ENCODE peak calls at places on chromosomes 5 and 9, in six cellular contexts. One of them, this sample, is unnamed.

GRCh38 chr9:6692891-6693361 is 47.4 kb upstream of the GLDC start:
- DNase-seq in omental fat pad: no peak
- DNase-seq in WERI-Rb-1: no peak
- DNase-seq in SK-N-SH: no peak
- DNase-seq in brain microvascular endothelial cell: no peak
- DNase-seq in fibroblast of villous mesenchyme: no peak
- DNase-seq in this sample: no peak

GRCh38 chr5:50501510-50502209 is 60.6 kb upstream of the EMB start:
- DNase-seq in omental fat pad: no peak
- DNase-seq in WERI-Rb-1: no peak
- DNase-seq in SK-N-SH: no peak
- DNase-seq in brain microvascular endothelial cell: no peak
- DNase-seq in fibroblast of villous mesenchyme: no peak
- DNase-seq in this sample: no peak

GRCh38 chr9:129737479-129738269 is 15.2 kb downstream of the PTGES start:
- DNase-seq in omental fat pad: peak
- DNase-seq in WERI-Rb-1: peak
- DNase-seq in SK-N-SH: peak
- DNase-seq in brain microvascular endothelial cell: peak
- DNase-seq in fibroblast of villous mesenchyme: peak
- DNase-seq in this sample: peak

GRCh38 chr9:34522971-34523797 is at the start of gene ENHO:
- DNase-seq in omental fat pad: peak
- DNase-seq in WERI-Rb-1: peak
- DNase-seq in SK-N-SH: peak
- DNase-seq in brain microvascular endothelial cell: peak
- DNase-seq in fibroblast of villous mesenchyme: peak
- DNase-seq in this sample: peak

GRCh38 chr5:117652001-117652639 is 1077.5 kb upstream of the SEMA6A start:
- DNase-seq in omental fat pad: no peak
- DNase-seq in WERI-Rb-1: no peak
- DNase-seq in SK-N-SH: peak
- DNase-seq in brain microvascular endothelial cell: no peak
- DNase-seq in fibroblast of villous mesenchyme: no peak
- DNase-seq in this sample: no peak

GRCh38 chr5:153222956-153223355 is 267.5 kb upstream of the GRIA1 start:
- DNase-seq in omental fat pad: no peak
- DNase-seq in WERI-Rb-1: no peak
- DNase-seq in SK-N-SH: no peak
- DNase-seq in brain microvascular endothelial cell: peak
- DNase-seq in fibroblast of villous mesenchyme: peak
- DNase-seq in this sample: no peak

GRCh38 chr5:32783658-32784057 is 72.5 kb downstream of the NPR3 start:
- DNase-seq in omental fat pad: no peak
- DNase-seq in WERI-Rb-1: no peak
- DNase-seq in SK-N-SH: no peak
- DNase-seq in brain microvascular endothelial cell: no peak
- DNase-seq in fibroblast of villous mesenchyme: no peak
- DNase-seq in this sample: no peak

GRCh38 chr5:7629559-7629958 is 221.4 kb downstream of the CFAP90 start:
- DNase-seq in omental fat pad: no peak
- DNase-seq in WERI-Rb-1: peak
- DNase-seq in SK-N-SH: no peak
- DNase-seq in brain microvascular endothelial cell: no peak
- DNase-seq in fibroblast of villous mesenchyme: no peak
- DNase-seq in this sample: no peak

GRCh38 chr5:60841361-60841760 is 2.7 kb downstream of the ELOVL7 start:
- DNase-seq in omental fat pad: no peak
- DNase-seq in WERI-Rb-1: no peak
- DNase-seq in SK-N-SH: no peak
- DNase-seq in brain microvascular endothelial cell: no peak
- DNase-seq in fibroblast of villous mesenchyme: no peak
- DNase-seq in this sample: no peak

GRCh38 chr5:60846298-60846697 is 2.2 kb upstream of the ELOVL7 start:
- DNase-seq in omental fat pad: no peak
- DNase-seq in WERI-Rb-1: no peak
- DNase-seq in SK-N-SH: no peak
- DNase-seq in brain microvascular endothelial cell: no peak
- DNase-seq in fibroblast of villous mesenchyme: no peak
- DNase-seq in this sample: no peak

GRCh38 chr5:60842859-60843692 is 993 bp downstream of the ELOVL7 start:
- DNase-seq in omental fat pad: no peak
- DNase-seq in WERI-Rb-1: no peak
- DNase-seq in SK-N-SH: peak
- DNase-seq in brain microvascular endothelial cell: no peak
- DNase-seq in fibroblast of villous mesenchyme: peak
- DNase-seq in this sample: peak

GRCh38 chr5:60844429-60844890 is 391 bp upstream of the ELOVL7 start:
- DNase-seq in omental fat pad: no peak
- DNase-seq in WERI-Rb-1: no peak
- DNase-seq in SK-N-SH: no peak
- DNase-seq in brain microvascular endothelial cell: peak
- DNase-seq in fibroblast of villous mesenchyme: peak
- DNase-seq in this sample: no peak

DNA sequence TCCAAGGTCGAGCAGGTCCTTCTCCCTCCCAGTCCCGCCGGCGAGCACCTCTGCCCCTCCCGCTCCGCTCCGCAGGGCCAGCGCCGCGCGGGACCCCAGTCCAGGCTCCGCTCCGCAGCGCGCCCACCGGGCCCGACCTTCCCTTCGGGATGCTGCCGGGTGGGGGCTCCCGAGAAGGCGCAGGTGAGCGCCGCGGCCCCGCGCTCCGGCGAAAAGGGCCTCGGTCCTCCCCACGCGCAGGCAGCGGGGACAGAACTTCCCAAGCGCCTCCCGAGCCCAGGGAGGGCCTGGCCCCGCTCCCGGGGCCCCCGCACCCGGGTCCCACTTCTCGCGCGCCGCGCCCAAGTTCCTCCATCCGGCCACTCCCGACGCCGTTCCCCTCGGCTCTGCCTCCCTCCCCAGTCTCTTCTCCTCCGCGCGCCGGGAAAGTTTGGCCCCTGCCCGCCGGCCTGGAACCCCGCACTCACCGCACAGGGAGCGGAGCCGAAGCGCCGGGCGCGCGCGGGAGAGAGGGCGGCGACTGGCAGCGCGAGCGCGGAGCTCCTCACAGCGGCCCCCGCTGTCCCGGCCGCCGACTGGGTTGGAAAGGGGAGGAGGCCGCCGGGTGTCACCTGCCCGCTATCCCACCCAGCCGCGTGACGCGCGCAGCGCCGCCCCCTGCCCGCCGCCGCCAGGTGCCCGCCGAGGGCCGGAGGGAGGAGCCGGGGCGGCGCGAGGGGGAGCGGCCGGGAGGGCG is at the start of gene ELOVL7:
- DNase-seq in omental fat pad: no peak
- DNase-seq in WERI-Rb-1: peak
- DNase-seq in SK-N-SH: peak
- DNase-seq in brain microvascular endothelial cell: no peak
- DNase-seq in fibroblast of villous mesenchyme: peak
- DNase-seq in this sample: peak
- TF ChIP-seq CTCF in omental fat pad: no peak
- TF ChIP-seq CTCF in WERI-Rb-1: peak
- TF ChIP-seq CTCF in SK-N-SH: peak
- TF ChIP-seq CTCF in brain microvascular endothelial cell: peak
- TF ChIP-seq CTCF in fibroblast of villous mesenchyme: peak
- TF ChIP-seq CTCF in this sample: no peak

GRCh38 chr5:138351517-138351916 is 968 bp upstream of the KDM3B start:
- DNase-seq in omental fat pad: no peak
- DNase-seq in WERI-Rb-1: no peak
- DNase-seq in SK-N-SH: no peak
- DNase-seq in brain microvascular endothelial cell: no peak
- DNase-seq in fibroblast of villous mesenchyme: no peak
- DNase-seq in this sample: no peak

GRCh38 chr5:138352071-138352721 is at the start of gene KDM3B:
- DNase-seq in omental fat pad: peak
- DNase-seq in WERI-Rb-1: peak
- DNase-seq in SK-N-SH: peak
- DNase-seq in brain microvascular endothelial cell: peak
- DNase-seq in fibroblast of villous mesenchyme: peak
- DNase-seq in this sample: peak

GRCh38 chr5:138353550-138353893 is 1.0 kb downstream of the KDM3B start:
- DNase-seq in omental fat pad: no peak
- DNase-seq in WERI-Rb-1: no peak
- DNase-seq in SK-N-SH: peak
- DNase-seq in brain microvascular endothelial cell: no peak
- DNase-seq in fibroblast of villous mesenchyme: no peak
- DNase-seq in this sample: no peak

GRCh38 chr5:138354387-138354786 is 1.9 kb downstream of the KDM3B start:
- DNase-seq in omental fat pad: no peak
- DNase-seq in WERI-Rb-1: no peak
- DNase-seq in SK-N-SH: no peak
- DNase-seq in brain microvascular endothelial cell: no peak
- DNase-seq in fibroblast of villous mesenchyme: no peak
- DNase-seq in this sample: no peak

GRCh38 chr5:138352722-138353549 is 451 bp downstream of the KDM3B start:
- DNase-seq in omental fat pad: no peak
- DNase-seq in WERI-Rb-1: peak
- DNase-seq in SK-N-SH: peak
- DNase-seq in brain microvascular endothelial cell: peak
- DNase-seq in fibroblast of villous mesenchyme: peak
- DNase-seq in this sample: peak
- TF ChIP-seq CTCF in omental fat pad: no peak
- TF ChIP-seq CTCF in WERI-Rb-1: peak
- TF ChIP-seq CTCF in SK-N-SH: peak
- TF ChIP-seq CTCF in brain microvascular endothelial cell: peak
- TF ChIP-seq CTCF in fibroblast of villous mesenchyme: peak
- TF ChIP-seq CTCF in this sample: no peak

DNA sequence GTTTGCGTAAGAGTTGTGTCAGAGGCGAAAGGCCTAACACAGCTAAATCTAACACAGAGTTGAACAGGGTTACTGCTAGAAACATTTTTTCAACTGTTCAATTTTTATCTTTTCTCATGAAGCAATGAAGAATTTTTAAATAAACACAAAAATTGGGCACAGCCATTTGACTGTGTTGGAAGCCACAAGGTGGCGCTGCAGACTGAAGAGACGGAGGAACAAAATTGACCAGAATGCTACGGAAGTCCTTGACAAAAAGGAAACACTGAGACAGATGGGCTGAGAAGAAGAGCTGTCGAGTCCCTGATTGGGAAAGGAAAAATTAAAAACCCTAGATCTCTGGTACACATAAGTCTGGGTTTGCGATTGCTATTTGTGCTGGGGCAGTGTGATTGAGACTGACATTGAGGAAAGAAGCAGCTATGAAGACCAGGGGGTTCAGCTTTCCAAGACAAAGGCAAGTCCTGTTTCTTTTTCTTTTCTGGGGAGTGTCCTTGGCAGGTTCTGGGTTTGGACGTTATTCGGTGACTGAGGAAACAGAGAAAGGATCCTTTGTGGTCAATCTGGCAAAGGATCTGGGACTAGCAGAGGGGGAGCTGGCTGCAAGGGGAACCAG is at the start of gene PCDHB9:
- DNase-seq in omental fat pad: no peak
- DNase-seq in WERI-Rb-1: peak
- DNase-seq in SK-N-SH: peak
- DNase-seq in brain microvascular endothelial cell: no peak
- DNase-seq in fibroblast of villous mesenchyme: peak
- DNase-seq in this sample: peak
- TF ChIP-seq CTCF in omental fat pad: no peak
- TF ChIP-seq CTCF in WERI-Rb-1: peak
- TF ChIP-seq CTCF in SK-N-SH: peak
- TF ChIP-seq CTCF in brain microvascular endothelial cell: peak
- TF ChIP-seq CTCF in fibroblast of villous mesenchyme: peak
- TF ChIP-seq CTCF in this sample: peak

DNA sequence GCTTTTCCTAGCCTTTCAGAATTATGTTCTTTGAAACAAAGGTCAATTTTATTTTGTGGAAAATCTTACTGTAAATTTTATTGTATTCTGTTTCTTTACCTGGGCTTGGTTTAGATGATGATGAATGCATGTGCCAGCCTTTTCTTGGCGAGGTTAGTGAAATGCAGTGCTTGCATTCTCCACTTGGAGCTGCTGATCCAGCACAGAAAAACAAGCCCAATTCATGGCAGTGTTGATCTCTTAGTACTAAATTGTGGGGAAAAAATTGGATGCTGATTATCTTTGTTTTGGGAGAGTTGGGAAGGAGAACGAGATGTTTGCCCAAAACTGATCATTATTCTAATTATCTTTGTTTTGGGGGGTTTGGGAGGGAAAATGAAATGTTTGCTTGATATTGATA is 3.7 kb downstream of the HABP4 start:
- DNase-seq in omental fat pad: no peak
- DNase-seq in WERI-Rb-1: no peak
- DNase-seq in SK-N-SH: peak
- DNase-seq in brain microvascular endothelial cell: peak
- DNase-seq in fibroblast of villous mesenchyme: no peak
- DNase-seq in this sample: no peak
- TF ChIP-seq CTCF in omental fat pad: no peak
- TF ChIP-seq CTCF in WERI-Rb-1: peak
- TF ChIP-seq CTCF in SK-N-SH: peak
- TF ChIP-seq CTCF in brain microvascular endothelial cell: peak
- TF ChIP-seq CTCF in fibroblast of villous mesenchyme: peak
- TF ChIP-seq CTCF in this sample: peak

DNA sequence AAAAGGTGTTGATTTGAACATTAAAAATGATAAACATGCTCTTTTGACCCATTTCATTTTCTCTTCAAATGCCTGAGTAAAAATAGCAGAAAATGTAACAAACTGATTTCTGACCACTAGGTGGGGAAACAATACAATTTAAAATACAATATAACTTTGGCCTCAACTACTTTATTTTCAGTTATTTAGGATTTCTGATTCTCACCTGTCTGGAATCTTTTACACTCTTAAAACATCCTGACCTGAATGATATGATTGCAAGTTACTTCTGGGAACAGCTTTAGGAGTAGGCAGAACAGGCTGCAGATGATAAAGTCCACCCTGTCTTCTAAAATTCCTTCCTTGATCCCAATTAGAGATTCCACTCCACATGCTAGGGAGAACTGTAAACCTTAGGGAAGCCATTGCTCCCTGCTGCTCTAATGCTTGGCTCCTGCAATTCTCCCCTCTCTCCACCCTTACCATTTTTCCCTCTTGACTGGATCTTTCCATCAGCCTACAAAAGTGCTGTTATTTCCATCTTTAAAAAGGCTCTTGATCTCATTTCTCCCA is 70.3 kb downstream of the FYB1 start:
- DNase-seq in omental fat pad: no peak
- DNase-seq in WERI-Rb-1: no peak
- DNase-seq in SK-N-SH: no peak
- DNase-seq in brain microvascular endothelial cell: no peak
- DNase-seq in fibroblast of villous mesenchyme: peak
- DNase-seq in this sample: no peak
- TF ChIP-seq CTCF in omental fat pad: no peak
- TF ChIP-seq CTCF in WERI-Rb-1: no peak
- TF ChIP-seq CTCF in SK-N-SH: peak
- TF ChIP-seq CTCF in brain microvascular endothelial cell: peak
- TF ChIP-seq CTCF in fibroblast of villous mesenchyme: peak
- TF ChIP-seq CTCF in this sample: peak

This sample was measured in nephron progenitor cell.